ENCODE peak calls at places on chromosomes 12 and 14, in nine cellular contexts. X is MM.1S; F is CD8-positive, alpha-beta T cell; D is astrocyte of the spinal cord; A is left ventricle myocardium inferior; C is lower leg skin; W is mammary epithelial cell; Z is tibial nerve; Q is astrocyte of the cerebellum. M is an unnamed sample.

GRCh38 chr12:67539946-67540345 is 108.6 kb upstream of the DYRK2 start:
- DNase-seq in X (no peak), W (peak), C (no peak), D (no peak), Z (no peak), Q (no peak), A (no peak), F (no peak), M (peak)

GRCh38 chr12:114400395-114400794 is 5.5 kb downstream of the TBX5 start:
- DNase-seq in Z (no peak), D (no peak), Q (no peak), X (no peak), F (no peak), C (no peak), W (no peak), A (peak), M (peak)

GRCh38 chr12:89343127-89343526 is 9.2 kb downstream of the DUSP6 start:
- DNase-seq in X (no peak), F (no peak), Q (no peak), A (peak), C (no peak), Z (peak), W (no peak), D (peak), M (peak)

GRCh38 chr12:81499809-81500208 is 259.3 kb downstream of the PPFIA2 start:
- DNase-seq in A (no peak), F (no peak), W (no peak), Q (no peak), D (no peak), Z (no peak), C (no peak), X (no peak), M (no peak)

GRCh38 chr14:37246427-37246829 is 48.7 kb downstream of the MIPOL1 start:
- DNase-seq in C (no peak), A (no peak), D (peak), X (peak), Z (no peak), W (peak), F (no peak), Q (peak), M (peak)

GRCh38 chr12:57127101-57127709 is 1.1 kb upstream of the LRP1 start:
- DNase-seq in Z (peak), F (no peak), Q (no peak), D (no peak), X (peak), C (peak), A (peak), W (peak), M (no peak)

GRCh38 chr12:120762093-120762492 is 36.5 kb downstream of the ACADS start:
- DNase-seq in X (no peak), Z (no peak), A (no peak), F (no peak), D (peak), C (peak), Q (no peak), W (no peak), M (peak)

GRCh38 chr14:92323031-92323915 is at the start of gene SLC24A4:
- DNase-seq in A (no peak), X (no peak), Z (no peak), W (peak), D (no peak), C (no peak), F (no peak), Q (no peak), M (no peak)

GRCh38 chr12:124720019-124720686 is 143.5 kb downstream of the SCARB1 start:
- DNase-seq in Z (no peak), D (peak), Q (peak), A (no peak), F (no peak), W (peak), X (no peak), C (no peak), M (peak)

GRCh38 chr12:26434299-26434915 is 239.0 kb downstream of the SSPN start:
- DNase-seq in A (no peak), Z (no peak), Q (peak), D (peak), W (peak), C (no peak), F (no peak), X (peak), M (peak)

GRCh38 chr12:94458882-94459772 is 540 bp downstream of the CEP83 start:
- DNase-seq in A (no peak), W (peak), D (peak), F (no peak), X (peak), Z (no peak), Q (peak), C (no peak), M (peak)

GRCh38 chr12:104263026-104263425 is 40.5 kb upstream of the EID3 start:
- DNase-seq in A (no peak), D (no peak), F (no peak), W (peak), Q (no peak), Z (no peak), C (no peak), X (no peak), M (no peak)

GRCh38 chr12:52119398-52120254 is 40.1 kb downstream of the SMIM41 start:
- DNase-seq in Q (no peak), D (peak), C (peak), W (no peak), Z (no peak), A (peak), X (peak), F (no peak), M (peak)

GRCh38 chr12:118498171-118498570 is 121.8 kb downstream of the SUDS3 start:
- DNase-seq in Q (no peak), A (no peak), Z (no peak), D (no peak), X (no peak), W (no peak), F (no peak), C (no peak), M (no peak)

GRCh38 chr14:59271734-59272133 is 83.3 kb downstream of the DAAM1 start:
- DNase-seq in C (no peak), Q (no peak), F (no peak), D (no peak), A (no peak), W (no peak), Z (no peak), X (no peak), M (peak)

GRCh38 chr14:61625171-61625570 is 70.1 kb upstream of the HIF1A start:
- DNase-seq in C (no peak), F (no peak), Z (no peak), W (peak), X (no peak), Q (no peak), D (peak), A (no peak), M (peak)

GRCh38 chr14:75597149-75597548 is 18.7 kb downstream of the FLVCR2 start:
- DNase-seq in C (no peak), A (no peak), X (no peak), F (no peak), Z (no peak), W (no peak), Q (no peak), D (no peak), M (no peak)

DNA sequence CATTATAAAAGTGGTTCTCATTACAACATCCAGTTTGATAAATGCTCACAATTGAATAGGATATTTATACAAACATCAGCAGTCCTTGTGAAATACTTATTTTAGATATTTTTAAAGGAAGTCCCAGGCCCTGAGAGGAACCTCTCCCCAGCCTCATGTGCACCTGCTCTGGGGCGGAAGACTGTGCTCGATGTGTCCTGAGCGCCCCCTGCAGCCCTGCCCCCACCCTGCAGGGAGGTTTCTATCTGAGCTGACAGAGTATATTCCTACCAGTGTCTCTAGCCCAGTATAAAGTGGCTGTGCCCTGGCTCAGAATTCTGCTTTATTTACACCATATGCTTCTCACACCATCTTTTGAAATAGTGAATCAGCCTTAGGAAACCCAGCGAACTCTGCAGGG is 1349.1 kb downstream of the TMEM121 start:
- DNase-seq in Q (no peak), C (no peak), D (no peak), Z (no peak), F (no peak), X (peak), A (peak), W (no peak), M (no peak)
- TF ChIP-seq CTCF in Q (no peak), C (no peak), D (no peak), Z (no peak), F (no peak), X (peak), A (peak), W (no peak), M (no peak)

GRCh38 chr14:93976477-93977057 is at the start of gene ASB2:
- DNase-seq in X (peak), F (no peak), W (no peak), D (no peak), A (no peak), C (no peak), Z (no peak), Q (no peak), M (no peak)
- H3K4me3 ChIP-seq in X (peak), F (no peak), W (no peak), D (no peak), A (peak), C (no peak), Z (peak), Q (no peak), M (no peak)

GRCh38 chr14:100663528-100664052 is 63.1 kb upstream of the DLK1 start:
- DNase-seq in D (no peak), Q (no peak), X (no peak), A (no peak), F (no peak), Z (no peak), W (no peak), C (no peak), M (no peak)
- TF ChIP-seq CTCF in D (no peak), Q (no peak), X (no peak), A (no peak), F (no peak), Z (no peak), W (no peak), C (no peak), M (no peak)

GRCh38 chr12:108691995-108692808 is 39.1 kb downstream of the CORO1C start:
- DNase-seq in A (peak), C (no peak), Z (no peak), Q (no peak), D (peak), F (no peak), W (no peak), X (peak), M (no peak)
- H3K4me3 ChIP-seq in A (peak), C (no peak), Z (no peak), Q (no peak), D (no peak), F (no peak), W (peak), X (peak), M (no peak)

GRCh38 chr14:34978444-34978843 is 4.3 kb upstream of the SRP54 start:
- DNase-seq in W (no peak), F (no peak), X (no peak), D (no peak), Z (no peak), C (no peak), Q (no peak), A (no peak), M (no peak)

GRCh38 chr14:34982421-34983147 is at the start of gene SRP54:
- DNase-seq in Q (peak), Z (peak), C (peak), A (peak), X (peak), D (peak), F (peak), W (peak), M (peak)

GRCh38 chr14:34980337-34980900 is 2.4 kb upstream of the SRP54 start:
- DNase-seq in F (no peak), C (no peak), A (no peak), Z (no peak), D (no peak), W (no peak), Q (no peak), X (no peak), M (no peak)

GRCh38 chr14:34983148-34983760 is 462 bp downstream of the SRP54 start:
- DNase-seq in A (no peak), W (no peak), Z (no peak), Q (no peak), D (no peak), X (peak), F (no peak), C (no peak), M (no peak)

DNA sequence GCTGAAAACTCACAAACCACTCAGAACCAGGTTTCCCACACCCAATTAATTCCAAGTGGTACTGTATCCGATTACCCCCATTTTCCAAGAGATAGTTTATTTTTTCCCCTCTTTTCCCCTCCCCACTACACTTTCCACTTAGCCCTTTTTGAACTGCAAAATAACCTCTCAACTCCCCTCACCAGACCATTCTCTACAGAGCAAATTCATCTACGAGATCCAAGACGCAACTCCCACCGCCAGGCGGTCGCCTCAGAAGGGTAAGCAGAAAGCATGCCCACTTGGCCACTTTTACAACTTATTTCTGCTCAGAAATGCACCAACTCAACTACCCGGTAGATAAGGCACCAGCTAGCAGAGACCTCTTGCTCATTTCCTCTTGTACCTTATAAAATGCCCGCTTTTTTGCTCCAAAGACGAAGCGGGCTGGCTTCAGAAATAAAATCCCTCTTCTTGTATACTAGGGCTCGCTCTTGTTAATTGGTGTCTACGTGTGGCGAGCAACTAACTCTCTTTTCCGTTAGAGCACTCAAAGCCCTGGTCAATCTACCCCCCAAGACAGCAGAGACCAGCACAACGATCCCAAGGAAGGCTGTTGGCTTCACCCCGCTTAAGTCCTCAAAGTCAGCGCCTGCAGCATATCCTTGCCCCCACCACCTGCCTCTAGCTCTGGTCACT is 910 bp upstream of the SRP54 start:
- DNase-seq in Q (peak), Z (no peak), X (peak), D (no peak), F (peak), W (no peak), C (no peak), A (no peak), M (no peak)
- TF ChIP-seq CTCF in Q (peak), Z (peak), X (peak), D (peak), F (no peak), W (peak), C (no peak), A (peak), M (peak)

DNA sequence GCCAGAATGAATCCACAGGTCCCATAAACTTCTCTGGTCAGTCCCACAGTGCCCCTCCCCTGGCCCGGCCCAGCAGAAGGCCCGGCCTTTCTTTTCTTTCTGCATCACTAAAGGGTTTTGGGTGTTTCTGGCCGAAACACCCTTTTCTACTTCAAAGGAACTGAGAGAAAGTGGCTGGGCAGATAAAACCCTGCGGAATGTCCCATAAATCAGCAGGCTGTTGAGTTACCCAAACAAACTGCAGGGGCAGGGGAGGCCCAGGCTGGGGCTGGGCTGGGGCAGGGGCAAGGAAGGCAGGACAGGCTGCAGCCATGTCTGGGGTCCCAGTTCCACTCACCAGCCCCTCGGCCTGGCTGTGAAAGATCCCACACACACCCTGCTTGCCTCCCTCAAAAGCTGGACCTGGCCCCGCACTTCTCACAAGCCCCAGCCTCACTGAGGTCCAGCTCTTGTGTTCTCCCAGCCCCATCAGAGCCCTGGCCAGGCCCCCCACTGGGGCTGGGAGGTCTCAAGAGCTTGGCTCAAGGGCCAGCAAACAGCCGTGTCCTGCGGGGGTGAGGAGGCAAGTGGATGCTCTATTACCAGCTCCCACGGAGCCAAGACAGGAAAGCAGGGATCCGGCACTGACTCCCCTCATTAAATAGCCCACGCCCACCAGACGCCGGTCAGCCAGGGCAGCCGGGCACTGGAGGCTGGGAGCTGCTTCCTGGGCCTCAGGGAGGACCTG is 41.9 kb downstream of the CCNK start:
- DNase-seq in C (no peak), D (peak), F (no peak), Q (peak), X (no peak), Z (no peak), W (no peak), A (peak), M (no peak)
- H3K4me3 ChIP-seq in C (no peak), D (no peak), F (no peak), Q (no peak), X (no peak), Z (no peak), W (no peak), A (no peak), M (no peak)

GRCh38 chr12:15858348-15858747 is 23.8 kb upstream of the STRAP start:
- DNase-seq in W (no peak), A (no peak), X (no peak), C (no peak), Q (no peak), Z (no peak), F (no peak), D (no peak), M (no peak)
- TF ChIP-seq CTCF in W (no peak), A (no peak), X (no peak), C (no peak), Q (peak), Z (no peak), F (no peak), D (peak), M (no peak)

DNA sequence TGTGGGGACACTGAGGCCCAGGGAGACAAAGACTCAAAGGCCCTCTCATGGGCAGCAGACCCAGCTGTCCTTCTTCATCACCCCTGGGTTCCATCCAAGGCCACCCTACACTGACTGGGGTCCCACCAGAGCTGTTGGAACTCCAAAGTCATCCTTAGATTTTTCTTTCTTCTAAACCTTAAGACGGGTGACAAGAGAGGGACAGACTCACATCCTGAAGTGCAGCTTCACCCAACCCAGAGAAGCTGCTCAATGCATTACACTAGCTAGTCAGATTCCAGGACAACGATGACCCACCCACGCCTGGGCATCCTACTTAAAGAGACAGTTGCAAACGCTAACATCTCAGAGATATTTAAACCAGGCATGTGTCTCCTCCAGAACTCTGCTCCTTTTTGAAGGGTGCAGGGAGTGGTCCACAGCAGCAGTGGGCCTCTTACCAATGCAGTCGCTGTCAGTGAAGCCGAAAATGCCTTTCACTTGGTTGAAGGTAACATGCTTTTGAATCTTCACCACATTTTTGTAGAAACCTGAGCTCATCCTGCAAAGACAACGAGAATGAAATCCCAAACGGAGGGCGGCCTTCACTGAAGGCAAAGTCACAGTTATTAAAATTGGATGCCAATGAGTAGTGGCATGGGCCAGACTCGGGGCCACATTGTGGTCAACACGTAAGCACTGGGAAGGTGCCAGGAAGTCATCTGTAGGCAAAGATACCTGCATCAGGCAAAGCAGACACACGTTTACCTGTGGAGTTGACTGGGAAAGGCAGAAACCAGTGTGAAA is 23.4 kb downstream of the SLC25A47 start:
- DNase-seq in Z (no peak), A (no peak), C (peak), D (no peak), W (no peak), F (no peak), X (no peak), Q (no peak), M (no peak)
- H3K4me3 ChIP-seq in Z (no peak), A (no peak), C (no peak), D (no peak), W (no peak), F (no peak), X (no peak), Q (no peak), M (no peak)

GRCh38 chr12:48442191-48442828 is 30.0 kb upstream of the ANP32D start:
- DNase-seq in A (no peak), Z (no peak), W (no peak), D (no peak), Q (no peak), F (no peak), C (no peak), X (no peak), M (no peak)
- TF ChIP-seq CTCF in A (no peak), Z (no peak), W (no peak), D (no peak), Q (no peak), F (no peak), C (no peak), X (peak), M (no peak)

DNA sequence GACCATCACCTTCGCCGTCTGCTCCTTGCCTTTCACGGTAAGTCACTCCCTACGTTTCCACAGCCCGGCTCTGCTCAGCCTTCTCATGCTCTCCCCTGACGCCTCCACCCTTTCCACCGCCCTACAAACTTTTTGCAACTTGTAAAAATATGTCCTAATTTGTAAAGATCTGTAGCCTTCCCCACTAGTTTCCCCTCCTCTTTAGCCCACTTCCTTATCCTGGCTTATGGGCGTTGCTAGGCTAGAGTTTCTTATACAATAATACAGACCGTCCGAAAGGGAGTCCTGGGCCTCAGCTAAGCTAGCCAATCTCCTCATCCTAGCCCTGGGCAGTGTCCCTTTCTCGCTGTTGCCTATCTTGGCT is 1.2 kb downstream of the PTGER2 start:
- DNase-seq in A (no peak), X (no peak), Q (no peak), W (no peak), Z (no peak), F (no peak), C (no peak), D (no peak), M (peak)
- H3K4me3 ChIP-seq in A (peak), X (no peak), Q (peak), W (no peak), Z (peak), F (peak), C (no peak), D (peak), M (peak)